ENCODE peak calls at places on chromosomes 6 and 20, in four cellular contexts. H, J, Q and P are unnamed samples.

GRCh38 chr6:52000064-52000463 is 87.3 kb downstream of the PKHD1 start:
- DNase-seq in H (no peak), J (no peak), Q (no peak), P (no peak)

GRCh38 chr20:1712634-1713625 is 55.4 kb upstream of the SIRPG start:
- DNase-seq in H (no peak), J (no peak), Q (no peak), P (no peak)

GRCh38 chr20:7274870-7275269 is 507.4 kb downstream of the BMP2 start:
- DNase-seq in H (no peak), J (no peak), Q (no peak), P (no peak)

GRCh38 chr6:16657768-16658167 is 103.5 kb downstream of the ATXN1 start:
- DNase-seq in H (no peak), J (no peak), Q (no peak), P (no peak)

GRCh38 chr6:44867561-44868334 is 460.4 kb upstream of the RUNX2 start:
- DNase-seq in H (no peak), J (no peak), Q (no peak), P (peak)

GRCh38 chr6:147808631-147809030 is 300.1 kb downstream of the SAMD5 start:
- DNase-seq in H (no peak), J (no peak), Q (no peak), P (no peak)

GRCh38 chr6:142947702-142948480 is 2.9 kb upstream of the HIVEP2 start:
- DNase-seq in H (no peak), J (no peak), Q (no peak), P (no peak)

GRCh38 chr6:11275598-11275997 is 43.1 kb upstream of the NEDD9 start:
- DNase-seq in H (no peak), J (peak), Q (no peak), P (peak)

GRCh38 chr6:24925661-24926060 is 10.1 kb downstream of the RIPOR2 start:
- DNase-seq in H (no peak), J (no peak), Q (no peak), P (no peak)

GRCh38 chr20:22285555-22285954 is 298.8 kb downstream of the FOXA2 start:
- DNase-seq in H (no peak), J (no peak), Q (no peak), P (no peak)

GRCh38 chr6:6918216-6918983 is 189.4 kb upstream of the RREB1 start:
- DNase-seq in H (peak), J (no peak), Q (no peak), P (peak)

GRCh38 chr6:85642774-85643529 is at the start of gene SYNCRIP:
- DNase-seq in H (peak), J (peak), Q (peak), P (peak)
- TF ChIP-seq EP300 in H (peak), J (no peak), Q (no peak), P (no peak)

GRCh38 chr20:8309638-8310037 is 177.6 kb downstream of the PLCB1 start:
- DNase-seq in H (no peak), J (no peak), Q (no peak), P (no peak)
- TF ChIP-seq EP300 in H (no peak), J (no peak), Q (no peak), P (no peak)

DNA sequence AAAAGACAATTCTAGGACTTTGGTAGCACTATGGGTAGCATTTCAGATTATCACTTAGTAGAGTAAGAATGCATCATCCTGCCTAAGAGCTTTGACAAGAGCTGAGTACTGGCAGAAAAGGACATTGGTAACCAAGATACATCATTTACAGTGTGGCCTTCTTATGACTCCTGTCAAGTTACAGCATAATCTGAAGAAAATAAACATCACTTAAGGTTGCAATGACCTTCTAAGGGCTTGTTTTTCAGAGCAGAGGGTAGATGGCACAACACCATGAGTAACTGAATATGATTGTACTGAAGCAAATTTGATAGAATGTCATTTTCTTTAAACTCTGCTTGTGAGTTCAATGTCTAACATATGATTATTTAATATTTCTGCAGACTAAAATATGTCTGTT is 822.6 kb downstream of the TBC1D32 start:
- DNase-seq in H (no peak), J (no peak), Q (no peak), P (no peak)
- TF ChIP-seq EP300 in H (no peak), J (no peak), Q (no peak), P (no peak)

GRCh38 chr20:48445827-48446226 is 382.0 kb downstream of the PREX1 start:
- DNase-seq in H (no peak), J (no peak), Q (no peak), P (no peak)
- TF ChIP-seq EP300 in H (no peak), J (no peak), Q (no peak), P (no peak)

DNA sequence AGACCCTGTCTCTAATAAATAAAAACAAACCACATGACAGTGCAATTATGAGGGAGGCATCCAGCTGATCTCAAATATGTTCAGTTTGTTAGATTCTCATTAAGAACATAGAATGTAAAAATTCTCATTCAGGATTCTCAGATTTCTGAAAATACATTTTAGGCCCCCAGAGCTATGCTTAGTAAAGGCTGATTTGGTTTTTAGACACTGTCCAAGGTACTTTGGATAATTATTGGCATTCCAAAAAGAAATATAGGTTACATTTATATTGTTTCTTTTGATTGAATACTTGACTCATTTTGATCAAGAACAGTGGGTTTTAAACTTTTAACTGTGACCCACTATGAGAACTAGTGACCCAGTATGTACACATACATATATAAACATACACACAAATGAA is 55.5 kb downstream of the ANKRD6 start:
- DNase-seq in H (no peak), J (no peak), Q (no peak), P (no peak)
- TF ChIP-seq EP300 in H (no peak), J (no peak), Q (no peak), P (no peak)